ENCODE peak calls at places on chromosomes 12 and 14, in five cellular contexts. One of them, this sample, is unnamed.

GRCh38 chr12:27109339-27110023 is 27.1 kb upstream of the C12orf71 start:
- DNase-seq in HCT116: no peak
- DNase-seq in foreskin fibroblast: peak
- DNase-seq in thoracic aorta: no peak
- DNase-seq in transverse colon: no peak
- DNase-seq in this sample: no peak

GRCh38 chr14:93824076-93824475 is 35.8 kb upstream of the PRIMA1 start:
- DNase-seq in HCT116: no peak
- DNase-seq in foreskin fibroblast: no peak
- DNase-seq in thoracic aorta: no peak
- DNase-seq in transverse colon: no peak
- DNase-seq in this sample: no peak

GRCh38 chr12:68876471-68876870 is 56.5 kb downstream of the CPM start:
- DNase-seq in HCT116: no peak
- DNase-seq in foreskin fibroblast: no peak
- DNase-seq in thoracic aorta: no peak
- DNase-seq in transverse colon: no peak
- DNase-seq in this sample: no peak

GRCh38 chr12:107590369-107591094 is 95.1 kb upstream of the PWP1 start:
- DNase-seq in HCT116: no peak
- DNase-seq in foreskin fibroblast: no peak
- DNase-seq in thoracic aorta: no peak
- DNase-seq in transverse colon: no peak
- DNase-seq in this sample: no peak

GRCh38 chr12:101738920-101739665 is at the start of gene SYCP3:
- DNase-seq in HCT116: no peak
- DNase-seq in foreskin fibroblast: no peak
- DNase-seq in thoracic aorta: no peak
- DNase-seq in transverse colon: no peak
- DNase-seq in this sample: no peak

GRCh38 chr12:105485321-105485910 is 154.9 kb downstream of the C12orf75 start:
- DNase-seq in HCT116: no peak
- DNase-seq in foreskin fibroblast: peak
- DNase-seq in thoracic aorta: no peak
- DNase-seq in transverse colon: no peak
- DNase-seq in this sample: peak

GRCh38 chr14:32349322-32349721 is 20.2 kb downstream of the AKAP6 start:
- DNase-seq in HCT116: no peak
- DNase-seq in foreskin fibroblast: no peak
- DNase-seq in thoracic aorta: no peak
- DNase-seq in transverse colon: no peak
- DNase-seq in this sample: no peak

GRCh38 chr12:122471324-122472226 is 29.2 kb downstream of the ZCCHC8 start:
- DNase-seq in HCT116: peak
- DNase-seq in foreskin fibroblast: peak
- DNase-seq in thoracic aorta: no peak
- DNase-seq in transverse colon: no peak
- DNase-seq in this sample: peak

GRCh38 chr12:7934153-7934552 is 1.8 kb downstream of the SLC2A3 start:
- DNase-seq in HCT116: no peak
- DNase-seq in foreskin fibroblast: no peak
- DNase-seq in thoracic aorta: no peak
- DNase-seq in transverse colon: no peak
- DNase-seq in this sample: peak

GRCh38 chr12:58459191-58459590 is 461.1 kb downstream of the LRIG3 start:
- DNase-seq in HCT116: no peak
- DNase-seq in foreskin fibroblast: peak
- DNase-seq in thoracic aorta: no peak
- DNase-seq in transverse colon: no peak
- DNase-seq in this sample: peak

GRCh38 chr14:100674897-100675618 is 51.6 kb upstream of the DLK1 start:
- DNase-seq in HCT116: no peak
- DNase-seq in foreskin fibroblast: no peak
- DNase-seq in thoracic aorta: no peak
- DNase-seq in transverse colon: no peak
- DNase-seq in this sample: no peak

GRCh38 chr12:52454411-52455201 is 2.7 kb upstream of the KRT6B start:
- DNase-seq in HCT116: peak
- DNase-seq in foreskin fibroblast: no peak
- DNase-seq in thoracic aorta: no peak
- DNase-seq in transverse colon: no peak
- DNase-seq in this sample: no peak

GRCh38 chr12:56082967-56083366 is 3.0 kb downstream of the ERBB3 start:
- DNase-seq in HCT116: no peak
- DNase-seq in foreskin fibroblast: no peak
- DNase-seq in thoracic aorta: no peak
- DNase-seq in transverse colon: no peak
- DNase-seq in this sample: no peak

GRCh38 chr14:101966742-101967141 is 2.4 kb downstream of the DYNC1H1 start:
- DNase-seq in HCT116: no peak
- DNase-seq in foreskin fibroblast: no peak
- DNase-seq in thoracic aorta: no peak
- DNase-seq in transverse colon: no peak
- DNase-seq in this sample: no peak

GRCh38 chr12:120231316-120232011 is 30.6 kb upstream of the RPLP0 start:
- DNase-seq in HCT116: peak
- DNase-seq in foreskin fibroblast: peak
- DNase-seq in thoracic aorta: peak
- DNase-seq in transverse colon: peak
- DNase-seq in this sample: peak

GRCh38 chr12:4140607-4141301 is 132.8 kb upstream of the CCND2 start:
- DNase-seq in HCT116: no peak
- DNase-seq in foreskin fibroblast: no peak
- DNase-seq in thoracic aorta: no peak
- DNase-seq in transverse colon: no peak
- DNase-seq in this sample: no peak

GRCh38 chr12:1638167-1638566 is 9.1 kb downstream of the WNT5B start:
- DNase-seq in HCT116: no peak
- DNase-seq in foreskin fibroblast: no peak
- DNase-seq in thoracic aorta: no peak
- DNase-seq in transverse colon: no peak
- DNase-seq in this sample: no peak

GRCh38 chr14:22433059-22433458 is 156.0 kb downstream of the DAD1 start:
- DNase-seq in HCT116: no peak
- DNase-seq in foreskin fibroblast: no peak
- DNase-seq in thoracic aorta: no peak
- DNase-seq in transverse colon: no peak
- DNase-seq in this sample: no peak

GRCh38 chr12:66354291-66354690 is 52.0 kb downstream of the HELB start:
- DNase-seq in HCT116: no peak
- DNase-seq in foreskin fibroblast: no peak
- DNase-seq in thoracic aorta: no peak
- DNase-seq in transverse colon: no peak
- DNase-seq in this sample: no peak

GRCh38 chr12:66352899-66353298 is 50.6 kb downstream of the HELB start:
- DNase-seq in HCT116: no peak
- DNase-seq in foreskin fibroblast: no peak
- DNase-seq in thoracic aorta: no peak
- DNase-seq in transverse colon: no peak
- DNase-seq in this sample: no peak

GRCh38 chr12:66351301-66351700 is 49.0 kb downstream of the HELB start:
- DNase-seq in HCT116: no peak
- DNase-seq in foreskin fibroblast: no peak
- DNase-seq in thoracic aorta: no peak
- DNase-seq in transverse colon: no peak
- DNase-seq in this sample: no peak

GRCh38 chr12:66352197-66352596 is 49.9 kb downstream of the HELB start:
- DNase-seq in HCT116: peak
- DNase-seq in foreskin fibroblast: peak
- DNase-seq in thoracic aorta: no peak
- DNase-seq in transverse colon: no peak
- DNase-seq in this sample: peak
- TF ChIP-seq CTCF in HCT116: peak
- TF ChIP-seq CTCF in foreskin fibroblast: peak
- TF ChIP-seq CTCF in thoracic aorta: no peak
- TF ChIP-seq CTCF in transverse colon: peak
- TF ChIP-seq CTCF in this sample: peak

GRCh38 chr14:67820428-67820881 is 876 bp downstream of the RAD51B start:
- DNase-seq in HCT116: no peak
- DNase-seq in foreskin fibroblast: peak
- DNase-seq in thoracic aorta: no peak
- DNase-seq in transverse colon: peak
- DNase-seq in this sample: peak
- H3K4me3 ChIP-seq in HCT116: peak
- H3K4me3 ChIP-seq in foreskin fibroblast: peak
- H3K4me3 ChIP-seq in thoracic aorta: peak
- H3K4me3 ChIP-seq in transverse colon: peak
- H3K4me3 ChIP-seq in this sample: peak

DNA sequence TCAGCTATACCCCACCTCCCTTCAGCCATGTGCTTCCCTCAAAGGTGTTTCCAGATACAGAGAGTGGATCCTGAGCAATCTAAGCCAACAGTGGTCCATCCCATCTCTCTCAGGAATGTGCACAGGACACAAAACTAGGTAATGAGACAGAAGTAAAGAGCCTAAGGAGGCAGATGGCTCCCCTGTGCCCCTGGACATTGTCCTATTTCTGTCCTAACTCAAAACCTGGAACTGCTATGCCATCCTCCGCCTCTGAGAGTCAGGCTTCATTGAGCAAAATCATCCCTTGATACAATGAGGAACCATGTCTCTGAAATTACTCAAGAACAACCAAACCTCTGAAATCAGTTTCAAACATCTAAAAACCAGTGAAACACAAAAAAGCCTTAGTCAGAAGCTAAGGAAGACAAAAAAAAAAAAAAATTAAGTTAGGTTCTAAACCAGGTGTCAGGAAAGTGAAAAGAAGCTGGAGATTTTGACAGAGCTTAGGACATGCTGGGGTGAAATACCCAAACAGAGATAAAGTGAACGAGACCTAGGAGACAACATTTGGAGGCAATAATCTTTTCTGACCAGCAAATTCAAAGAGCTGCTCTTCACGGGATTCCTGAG is 200.3 kb upstream of the PLEKHG7 start:
- DNase-seq in HCT116: no peak
- DNase-seq in foreskin fibroblast: no peak
- DNase-seq in thoracic aorta: no peak
- DNase-seq in transverse colon: no peak
- DNase-seq in this sample: no peak
- TF ChIP-seq CTCF in HCT116: no peak
- TF ChIP-seq CTCF in foreskin fibroblast: no peak
- TF ChIP-seq CTCF in thoracic aorta: no peak
- TF ChIP-seq CTCF in transverse colon: peak
- TF ChIP-seq CTCF in this sample: peak

GRCh38 chr12:96237465-96238077 is 43.4 kb downstream of the ELK3 start:
- DNase-seq in HCT116: no peak
- DNase-seq in foreskin fibroblast: peak
- DNase-seq in thoracic aorta: peak
- DNase-seq in transverse colon: peak
- DNase-seq in this sample: peak
- H3K4me3 ChIP-seq in HCT116: no peak
- H3K4me3 ChIP-seq in foreskin fibroblast: peak
- H3K4me3 ChIP-seq in thoracic aorta: peak
- H3K4me3 ChIP-seq in transverse colon: no peak
- H3K4me3 ChIP-seq in this sample: no peak

GRCh38 chr12:94150483-94151225 is 2.3 kb downstream of the PLXNC1 start:
- DNase-seq in HCT116: no peak
- DNase-seq in foreskin fibroblast: no peak
- DNase-seq in thoracic aorta: no peak
- DNase-seq in transverse colon: peak
- DNase-seq in this sample: no peak
- TF ChIP-seq CTCF in HCT116: no peak
- TF ChIP-seq CTCF in foreskin fibroblast: no peak
- TF ChIP-seq CTCF in thoracic aorta: no peak
- TF ChIP-seq CTCF in transverse colon: no peak
- TF ChIP-seq CTCF in this sample: no peak

GRCh38 chr14:103574707-103575285 is 12.0 kb downstream of the COA8 start:
- DNase-seq in HCT116: no peak
- DNase-seq in foreskin fibroblast: no peak
- DNase-seq in thoracic aorta: no peak
- DNase-seq in transverse colon: no peak
- DNase-seq in this sample: no peak

GRCh38 chr14:103578401-103579075 is 15.8 kb downstream of the COA8 start:
- DNase-seq in HCT116: no peak
- DNase-seq in foreskin fibroblast: no peak
- DNase-seq in thoracic aorta: no peak
- DNase-seq in transverse colon: no peak
- DNase-seq in this sample: no peak

GRCh38 chr14:103574104-103574503 is 11.3 kb downstream of the COA8 start:
- DNase-seq in HCT116: no peak
- DNase-seq in foreskin fibroblast: no peak
- DNase-seq in thoracic aorta: no peak
- DNase-seq in transverse colon: no peak
- DNase-seq in this sample: no peak

GRCh38 chr14:103581206-103581605 is 18.4 kb downstream of the COA8 start:
- DNase-seq in HCT116: no peak
- DNase-seq in foreskin fibroblast: no peak
- DNase-seq in thoracic aorta: no peak
- DNase-seq in transverse colon: no peak
- DNase-seq in this sample: no peak

GRCh38 chr14:103576371-103577024 is 13.7 kb downstream of the COA8 start:
- DNase-seq in HCT116: peak
- DNase-seq in foreskin fibroblast: peak
- DNase-seq in thoracic aorta: peak
- DNase-seq in transverse colon: peak
- DNase-seq in this sample: peak
- H3K4me3 ChIP-seq in HCT116: peak
- H3K4me3 ChIP-seq in foreskin fibroblast: peak
- H3K4me3 ChIP-seq in thoracic aorta: no peak
- H3K4me3 ChIP-seq in transverse colon: no peak
- H3K4me3 ChIP-seq in this sample: no peak

GRCh38 chr14:83826838-83827237 is 1703.1 kb upstream of the FLRT2 start:
- DNase-seq in HCT116: no peak
- DNase-seq in foreskin fibroblast: peak
- DNase-seq in thoracic aorta: no peak
- DNase-seq in transverse colon: no peak
- DNase-seq in this sample: peak
- TF ChIP-seq CTCF in HCT116: no peak
- TF ChIP-seq CTCF in foreskin fibroblast: peak
- TF ChIP-seq CTCF in thoracic aorta: no peak
- TF ChIP-seq CTCF in transverse colon: no peak
- TF ChIP-seq CTCF in this sample: peak

GRCh38 chr12:54010972-54011664 is 2.3 kb downstream of the HOXC8 start:
- DNase-seq in HCT116: no peak
- DNase-seq in foreskin fibroblast: no peak
- DNase-seq in thoracic aorta: no peak
- DNase-seq in transverse colon: no peak
- DNase-seq in this sample: no peak

GRCh38 chr12:54011665-54012532 is 3.1 kb downstream of the HOXC8 start:
- DNase-seq in HCT116: no peak
- DNase-seq in foreskin fibroblast: no peak
- DNase-seq in thoracic aorta: no peak
- DNase-seq in transverse colon: no peak
- DNase-seq in this sample: no peak

GRCh38 chr12:54010053-54010971 is 1.5 kb downstream of the HOXC8 start:
- DNase-seq in HCT116: no peak
- DNase-seq in foreskin fibroblast: no peak
- DNase-seq in thoracic aorta: no peak
- DNase-seq in transverse colon: no peak
- DNase-seq in this sample: no peak

GRCh38 chr12:54014315-54015209 is 5.8 kb downstream of the HOXC8 start:
- DNase-seq in HCT116: no peak
- DNase-seq in foreskin fibroblast: no peak
- DNase-seq in thoracic aorta: no peak
- DNase-seq in transverse colon: no peak
- DNase-seq in this sample: no peak

GRCh38 chr12:54012631-54013398 is 4.0 kb downstream of the HOXC8 start:
- DNase-seq in HCT116: no peak
- DNase-seq in foreskin fibroblast: no peak
- DNase-seq in thoracic aorta: no peak
- DNase-seq in transverse colon: no peak
- DNase-seq in this sample: no peak
- H3K4me3 ChIP-seq in HCT116: no peak
- H3K4me3 ChIP-seq in foreskin fibroblast: no peak
- H3K4me3 ChIP-seq in thoracic aorta: no peak
- H3K4me3 ChIP-seq in transverse colon: no peak
- H3K4me3 ChIP-seq in this sample: no peak